ENCODE peak calls at places on chromosomes 3 and 15, in nine cellular contexts. M is NCI-H1930; I is transverse colon; F is RPMI8226; S is HEK293T; N is CD4-positive, alpha-beta memory T cell; A is T-helper 17 cell; B is A549; U is CD4-positive, CD25-positive, alpha-beta regulatory T cell. O is an unnamed sample.

GRCh38 chr3:153897025-153897723 is 224.0 kb upstream of the ARHGEF26 start:
- DNase-seq in M (no peak), A (no peak), I (no peak), U (no peak), S (no peak), B (no peak), N (no peak), F (no peak), O (no peak)

GRCh38 chr3:43894176-43895049 is 203.7 kb downstream of the ABHD5 start:
- DNase-seq in U (no peak), N (no peak), F (peak; percentile 5), S (peak; percentile 74), B (peak; percentile 45), A (no peak), I (peak; percentile 37), M (peak; percentile 85), O (no peak)

GRCh38 chr3:197983076-197983475 is 23.1 kb downstream of the LMLN start:
- DNase-seq in U (no peak), A (no peak), I (no peak), M (no peak), F (no peak), B (no peak), S (no peak), N (no peak), O (peak; percentile 31)

GRCh38 chr3:7305561-7305960 is 444.6 kb downstream of the GRM7 start:
- DNase-seq in N (no peak), B (no peak), M (no peak), A (no peak), U (no peak), I (no peak), S (no peak), F (no peak), O (no peak)

GRCh38 chr3:136604961-136605360 is 147.2 kb downstream of the STAG1 start:
- DNase-seq in M (no peak), N (no peak), F (no peak), S (no peak), I (no peak), B (no peak), A (no peak), U (no peak), O (no peak)

GRCh38 chr3:137020315-137020714 is 62.5 kb downstream of the IL20RB start:
- DNase-seq in M (no peak), S (no peak), B (no peak), F (no peak), N (no peak), A (no peak), U (no peak), I (no peak), O (no peak)

GRCh38 chr3:116569611-116570010 is 124.3 kb upstream of the LSAMP start:
- DNase-seq in U (no peak), S (no peak), F (no peak), B (no peak), A (no peak), M (no peak), N (no peak), I (no peak), O (no peak)

GRCh38 chr3:19866751-19867347 is 67.2 kb downstream of the EFHB start:
- DNase-seq in M (peak; percentile 27), S (peak; percentile 52), B (peak; percentile 28), F (peak; percentile 49), A (no peak), U (peak; percentile 14), I (peak; percentile 23), N (no peak), O (peak; percentile 45)

GRCh38 chr3:125191730-125192129 is 20.8 kb downstream of the SLC12A8 start:
- DNase-seq in I (no peak), F (no peak), B (no peak), N (no peak), U (no peak), S (no peak), M (no peak), A (no peak), O (no peak)

GRCh38 chr3:48694610-48695051 is 8.9 kb upstream of the NCKIPSD start:
- DNase-seq in M (no peak), A (no peak), B (no peak), N (no peak), I (peak; percentile 65), U (no peak), F (no peak), S (no peak), O (no peak)

GRCh38 chr3:186825294-186825821 is 17.2 kb upstream of the ADIPOQ start:
- DNase-seq in F (peak; percentile 20), S (no peak), M (no peak), U (no peak), B (no peak), A (no peak), I (no peak), N (no peak), O (no peak)

GRCh38 chr3:128279594-128279880 is 126.3 kb downstream of the EEFSEC start:
- DNase-seq in M (no peak), I (no peak), N (no peak), F (no peak), S (no peak), A (no peak), B (no peak), U (no peak), O (no peak)

GRCh38 chr3:99940350-99940749 is 122.7 kb downstream of the CMSS1 start:
- DNase-seq in I (no peak), N (no peak), U (no peak), A (no peak), M (no peak), B (no peak), S (no peak), F (no peak), O (no peak)

GRCh38 chr3:184472723-184473419 is 88.7 kb upstream of the EPHB3 start:
- DNase-seq in I (peak; percentile 37), B (no peak), S (no peak), M (no peak), F (peak; percentile 47), A (no peak), N (no peak), U (no peak), O (peak; percentile 67)

GRCh38 chr3:178849220-178849910 is 222.2 kb downstream of the ZMAT3 start:
- DNase-seq in S (no peak), A (no peak), M (no peak), N (no peak), F (peak; percentile 18), U (no peak), I (no peak), B (no peak), O (no peak)

GRCh38 chr15:42274693-42274971 is 1.4 kb upstream of the TMEM87A start:
- DNase-seq in S (no peak), B (no peak), A (no peak), U (no peak), M (no peak), I (peak; percentile 18), F (no peak), N (no peak), O (no peak)

GRCh38 chr3:16548721-16549120 is 35.2 kb upstream of the RFTN1 start:
- DNase-seq in B (no peak), A (no peak), F (no peak), U (no peak), M (no peak), I (no peak), S (no peak), N (no peak), O (no peak)

GRCh38 chr3:156676467-156677119 is 2.2 kb downstream of the TIPARP start:
- DNase-seq in U (no peak), B (peak; percentile 15), F (peak; percentile 35), N (peak; percentile 40), S (no peak), M (no peak), A (no peak), I (no peak), O (no peak)

GRCh38 chr3:32780735-32781210 is 37.0 kb upstream of the TRIM71 start:
- DNase-seq in B (no peak), U (no peak), M (peak; percentile 21), A (no peak), N (no peak), S (peak; percentile 73), I (peak; percentile 41), F (peak; percentile 44), O (no peak)

GRCh38 chr3:193347507-193348501 is 30.7 kb downstream of the ATP13A5 start:
- DNase-seq in I (no peak), U (no peak), N (no peak), F (no peak), B (no peak), S (no peak), M (no peak), A (no peak), O (no peak)

GRCh38 chr3:177463863-177464262 is 266.6 kb upstream of the TBL1XR1 start:
- DNase-seq in I (no peak), N (no peak), U (no peak), B (no peak), F (no peak), A (no peak), M (no peak), S (no peak), O (no peak)

GRCh38 chr3:111695584-111696213 is 100.6 kb upstream of the ZBED2 start:
- DNase-seq in N (no peak), F (no peak), S (no peak), A (no peak), I (no peak), U (no peak), B (peak; percentile 25), M (no peak), O (no peak)

GRCh38 chr3:71846189-71846588 is 61.2 kb upstream of the PROK2 start:
- DNase-seq in M (no peak), S (no peak), F (no peak), I (no peak), N (no peak), B (no peak), U (no peak), A (no peak), O (no peak)

GRCh38 chr15:72825831-72826230 is 42.3 kb upstream of the ADPGK start:
- DNase-seq in A (no peak), F (no peak), M (no peak), U (no peak), S (no peak), B (no peak), N (no peak), I (no peak), O (no peak)

GRCh38 chr3:125115640-125116039 is 59.8 kb upstream of the HEG1 start:
- DNase-seq in S (no peak), N (no peak), B (no peak), F (no peak), M (no peak), I (no peak), A (no peak), U (no peak), O (no peak)

O was measured in Jurkat, Clone E6-1.